ENCODE peak calls at places on chromosomes 6 and 20, in nine cellular contexts. U is ascending aorta, Y is HL-60, I is PC-9, Q is sigmoid colon, L is OCI-LY7, D is IMR-90, X is pancreas, J is fibroblast of lung. H is an unnamed sample.

GRCh38 chr6:69866351-69867074 is at the start of gene COL19A1:
- DNase-seq in X (peak), U (no peak), I (no peak), Q (peak), Y (peak), L (peak), J (no peak), D (no peak), H (no peak)

GRCh38 chr6:165820407-165820806 is 157.4 kb upstream of the PDE10A start:
- DNase-seq in U (no peak), I (no peak), X (no peak), Y (no peak), Q (no peak), D (no peak), L (no peak), J (no peak), H (no peak)

GRCh38 chr6:165850434-165851019 is 187.5 kb upstream of the PDE10A start:
- DNase-seq in D (peak), Q (peak), Y (peak), U (no peak), X (peak), L (peak), J (peak), I (no peak), H (peak)

GRCh38 chr20:17969884-17970409 is 1.1 kb downstream of the MGME1 start:
- DNase-seq in L (peak), J (peak), I (peak), Q (no peak), X (no peak), D (peak), Y (peak), U (peak), H (peak)

GRCh38 chr6:148967546-148967945 is 220.7 kb downstream of the UST start:
- DNase-seq in X (no peak), L (no peak), Q (no peak), U (no peak), Y (no peak), D (no peak), I (no peak), J (no peak), H (no peak)

GRCh38 chr20:44717986-44718385 is 2.8 kb downstream of the CCN5 start:
- DNase-seq in L (no peak), J (no peak), Q (peak), D (no peak), Y (no peak), U (no peak), X (no peak), I (no peak), H (no peak)

GRCh38 chr20:60658661-60659060 is 593.4 kb upstream of the CDH4 start:
- DNase-seq in D (no peak), I (no peak), Y (no peak), U (no peak), X (no peak), J (no peak), Q (no peak), L (no peak), H (no peak)

GRCh38 chr20:42370086-42370485 is 751.9 kb upstream of the CHD6 start:
- DNase-seq in Q (no peak), I (no peak), X (no peak), U (no peak), Y (no peak), D (no peak), L (no peak), J (no peak), H (no peak)

GRCh38 chr6:118952683-118953082 is 17.7 kb upstream of the MCM9 start:
- DNase-seq in D (no peak), J (no peak), L (no peak), I (no peak), Q (no peak), X (no peak), U (no peak), Y (no peak), H (no peak)

GRCh38 chr6:2862712-2863174 is 21.1 kb upstream of the SERPINB1 start:
- DNase-seq in L (peak), Y (no peak), J (no peak), Q (no peak), I (no peak), D (no peak), U (no peak), X (no peak), H (no peak)

GRCh38 chr6:118748311-118749062 is 97.1 kb upstream of the CEP85L start:
- DNase-seq in U (no peak), I (peak), J (peak), X (no peak), Q (no peak), L (no peak), Y (no peak), D (peak), H (no peak)

GRCh38 chr20:46031701-46032254 is 2.8 kb downstream of the SLC12A5 start:
- DNase-seq in I (no peak), L (no peak), Q (no peak), X (peak), U (no peak), J (no peak), Y (no peak), D (no peak), H (no peak)

GRCh38 chr20:44497761-44498160 is 22.1 kb downstream of the TTPAL start:
- DNase-seq in J (no peak), Q (no peak), X (no peak), U (no peak), I (no peak), L (no peak), Y (no peak), D (no peak), H (no peak)

GRCh38 chr20:53195882-53196610 is 223.9 kb downstream of the TSHZ2 start:
- DNase-seq in Q (no peak), I (no peak), Y (no peak), J (no peak), U (no peak), X (no peak), D (no peak), L (peak), H (no peak)

GRCh38 chr20:61964675-61965605 is 100.7 kb downstream of the TAF4 start:
- DNase-seq in J (no peak), U (no peak), D (no peak), Q (peak), I (no peak), L (no peak), X (peak), Y (no peak), H (no peak)

GRCh38 chr6:83215131-83216047 is 22.2 kb downstream of the RWDD2A start:
- DNase-seq in X (no peak), J (peak), U (peak), I (no peak), L (peak), D (peak), Y (peak), Q (peak), H (peak)

GRCh38 chr6:41442800-41443501 is 103.2 kb upstream of the FOXP4 start:
- DNase-seq in Y (no peak), J (peak), X (no peak), I (no peak), Q (peak), D (peak), U (no peak), L (no peak), H (no peak)

GRCh38 chr6:168225471-168225901 is 94.1 kb downstream of the DACT2 start:
- DNase-seq in L (no peak), Q (no peak), J (no peak), Y (no peak), U (peak), X (no peak), I (no peak), D (no peak), H (no peak)

GRCh38 chr6:15026832-15027231 is 219.0 kb upstream of the JARID2 start:
- DNase-seq in Y (no peak), X (no peak), Q (no peak), I (peak), L (no peak), D (peak), U (no peak), J (peak), H (peak)

GRCh38 chr6:137870744-137871247 is 3.7 kb downstream of the TNFAIP3 start:
- DNase-seq in J (no peak), L (peak), Q (no peak), D (peak), Y (peak), I (no peak), U (no peak), X (no peak), H (no peak)

GRCh38 chr6:53192590-53193232 is 44.1 kb upstream of the GCM1 start:
- DNase-seq in U (no peak), Y (no peak), D (no peak), L (no peak), I (no peak), J (no peak), X (no peak), Q (no peak), H (no peak)

GRCh38 chr6:53673138-53673801 is 7.7 kb upstream of the KLHL31 start:
- DNase-seq in J (peak), Y (no peak), U (no peak), I (peak), X (no peak), D (peak), Q (no peak), L (no peak), H (peak)

GRCh38 chr6:13239530-13240455 is 88.5 kb downstream of the TBC1D7 start:
- DNase-seq in I (no peak), U (no peak), Y (no peak), L (no peak), Q (no peak), J (peak), D (peak), X (no peak), H (no peak)

GRCh38 chr6:139776051-139776450 is 401.6 kb upstream of the CITED2 start:
- DNase-seq in Y (no peak), U (no peak), D (no peak), X (no peak), L (no peak), J (no peak), Q (no peak), I (no peak), H (no peak)

GRCh38 chr6:119445666-119446622 is 96.4 kb upstream of the MAN1A1 start:
- DNase-seq in I (peak), Q (no peak), X (no peak), J (peak), D (peak), U (no peak), Y (no peak), L (no peak), H (peak)

GRCh38 chr6:39218868-39219567 is 10.3 kb downstream of the KCNK5 start:
- DNase-seq in Y (peak), X (no peak), J (peak), D (no peak), I (no peak), L (peak), Q (no peak), U (no peak), H (peak)

GRCh38 chr6:167163476-167164011 is 5.8 kb upstream of the GPR31 start:
- DNase-seq in I (no peak), U (no peak), L (no peak), D (no peak), Y (no peak), J (no peak), Q (no peak), X (no peak), H (no peak)

GRCh38 chr6:126804255-126805064 is 314.0 kb upstream of the RSPO3 start:
- DNase-seq in Q (no peak), X (no peak), J (peak), I (no peak), Y (peak), D (peak), U (no peak), L (peak), H (peak)

GRCh38 chr20:15811951-15812350 is 761.3 kb downstream of the KIF16B start:
- DNase-seq in X (no peak), D (no peak), L (no peak), Q (no peak), Y (no peak), J (no peak), U (no peak), I (no peak), H (no peak)

GRCh38 chr6:14804444-14805210 is 441.2 kb upstream of the JARID2 start:
- DNase-seq in X (peak), I (no peak), J (peak), L (no peak), D (peak), Y (no peak), Q (peak), U (no peak), H (peak)

GRCh38 chr6:422423-423061 is 31.0 kb downstream of the IRF4 start:
- DNase-seq in Q (no peak), L (no peak), Y (peak), U (no peak), D (peak), I (peak), X (no peak), J (peak), H (peak)

GRCh38 chr6:7108964-7109836 is 1.4 kb downstream of the RREB1 start:
- DNase-seq in J (peak), D (peak), I (no peak), Q (peak), Y (peak), U (peak), X (peak), L (peak), H (peak)

GRCh38 chr6:139153876-139154275 is 19.0 kb downstream of the HECA start:
- DNase-seq in Q (no peak), D (peak), I (no peak), U (no peak), Y (no peak), L (no peak), X (no peak), J (peak), H (peak)

GRCh38 chr20:34362502-34363061 is 491 bp upstream of the ITCH start:
- DNase-seq in I (no peak), U (no peak), J (no peak), Q (no peak), L (peak), D (no peak), Y (no peak), X (no peak), H (no peak)
- H3K4me3 ChIP-seq in I (peak), U (peak), J (no peak), Q (peak), L (peak), D (no peak), Y (no peak), X (peak), H (peak)

GRCh38 chr20:63368151-63368550 is 7.0 kb upstream of the CHRNA4 start:
- DNase-seq in J (no peak), U (no peak), I (no peak), Q (no peak), Y (no peak), L (no peak), X (peak), D (no peak), H (no peak)

GRCh38 chr20:63370623-63371176 is 9.6 kb upstream of the CHRNA4 start:
- DNase-seq in U (no peak), J (no peak), D (no peak), I (no peak), Q (no peak), Y (no peak), L (no peak), X (peak), H (no peak)

GRCh38 chr20:63369024-63369530 is 7.9 kb upstream of the CHRNA4 start:
- DNase-seq in I (no peak), Q (no peak), U (no peak), X (no peak), D (no peak), J (no peak), Y (no peak), L (no peak), H (no peak)

GRCh38 chr20:63371346-63371865 is 10.3 kb upstream of the CHRNA4 start:
- DNase-seq in I (no peak), D (no peak), X (peak), J (no peak), Y (no peak), L (no peak), Q (no peak), U (no peak), H (no peak)

GRCh38 chr20:63369724-63370622 is 8.8 kb upstream of the CHRNA4 start:
- DNase-seq in U (no peak), X (peak), I (no peak), L (no peak), Q (no peak), J (no peak), Y (no peak), D (no peak), H (no peak)
- TF ChIP-seq CTCF in U (no peak), X (no peak), I (no peak), L (peak), Q (no peak), J (no peak), Y (no peak), D (no peak), H (no peak)

GRCh38 chr6:56661298-56661697 is 18.6 kb upstream of the DST start:
- DNase-seq in Y (peak), Q (no peak), I (no peak), J (no peak), U (no peak), X (no peak), D (no peak), L (no peak), H (no peak)

GRCh38 chr6:56660374-56660730 is 17.7 kb upstream of the DST start:
- DNase-seq in D (peak), J (no peak), U (no peak), Y (no peak), L (no peak), X (no peak), I (no peak), Q (no peak), H (no peak)

GRCh38 chr6:56659721-56660373 is 17.2 kb upstream of the DST start:
- DNase-seq in Q (no peak), I (no peak), X (no peak), J (no peak), U (no peak), L (no peak), D (no peak), Y (no peak), H (no peak)

GRCh38 chr6:56664007-56664406 is 21.3 kb upstream of the DST start:
- DNase-seq in X (no peak), U (no peak), D (no peak), J (no peak), I (no peak), Y (no peak), Q (no peak), L (no peak), H (no peak)

DNA sequence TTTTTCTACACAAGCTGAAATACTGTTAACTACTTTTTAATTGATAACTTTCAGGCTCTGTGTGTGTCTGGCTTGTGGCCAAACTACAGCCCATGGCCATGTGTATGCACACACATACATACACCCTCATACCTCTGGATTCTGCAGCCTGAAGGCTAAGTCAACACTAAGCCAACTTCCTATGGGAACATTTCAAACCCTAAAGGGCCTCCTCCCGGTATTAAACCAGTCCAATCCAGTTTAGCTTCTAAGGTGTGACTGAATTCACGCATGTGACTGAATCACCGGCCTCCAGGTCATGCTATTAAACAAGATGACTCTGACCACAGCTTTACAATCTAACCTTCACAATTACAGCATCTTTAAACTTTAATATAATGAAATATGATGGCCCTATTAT is 20.7 kb upstream of the DST start:
- DNase-seq in Y (no peak), D (no peak), I (peak), U (no peak), Q (no peak), X (no peak), L (no peak), J (no peak), H (no peak)
- H3K27ac ChIP-seq in Y (no peak), D (no peak), I (no peak), U (no peak), Q (no peak), X (no peak), L (no peak), J (no peak), H (no peak)

GRCh38 chr20:13009682-13010406 is 1.1 kb downstream of the SPTLC3 start:
- DNase-seq in U (peak), J (peak), Y (peak), D (peak), L (peak), Q (peak), I (peak), X (no peak), H (peak)

GRCh38 chr20:13007596-13007995 is 1.2 kb upstream of the SPTLC3 start:
- DNase-seq in Y (no peak), I (no peak), U (no peak), Q (no peak), J (no peak), X (no peak), D (no peak), L (no peak), H (no peak)

GRCh38 chr20:13012886-13013285 is 4.1 kb downstream of the SPTLC3 start:
- DNase-seq in U (no peak), I (no peak), D (no peak), L (no peak), Q (no peak), J (no peak), Y (no peak), X (no peak), H (no peak)

GRCh38 chr20:13006825-13007224 is 1.9 kb upstream of the SPTLC3 start:
- DNase-seq in J (peak), D (peak), U (no peak), Y (no peak), I (no peak), L (no peak), Q (no peak), X (no peak), H (peak)

DNA sequence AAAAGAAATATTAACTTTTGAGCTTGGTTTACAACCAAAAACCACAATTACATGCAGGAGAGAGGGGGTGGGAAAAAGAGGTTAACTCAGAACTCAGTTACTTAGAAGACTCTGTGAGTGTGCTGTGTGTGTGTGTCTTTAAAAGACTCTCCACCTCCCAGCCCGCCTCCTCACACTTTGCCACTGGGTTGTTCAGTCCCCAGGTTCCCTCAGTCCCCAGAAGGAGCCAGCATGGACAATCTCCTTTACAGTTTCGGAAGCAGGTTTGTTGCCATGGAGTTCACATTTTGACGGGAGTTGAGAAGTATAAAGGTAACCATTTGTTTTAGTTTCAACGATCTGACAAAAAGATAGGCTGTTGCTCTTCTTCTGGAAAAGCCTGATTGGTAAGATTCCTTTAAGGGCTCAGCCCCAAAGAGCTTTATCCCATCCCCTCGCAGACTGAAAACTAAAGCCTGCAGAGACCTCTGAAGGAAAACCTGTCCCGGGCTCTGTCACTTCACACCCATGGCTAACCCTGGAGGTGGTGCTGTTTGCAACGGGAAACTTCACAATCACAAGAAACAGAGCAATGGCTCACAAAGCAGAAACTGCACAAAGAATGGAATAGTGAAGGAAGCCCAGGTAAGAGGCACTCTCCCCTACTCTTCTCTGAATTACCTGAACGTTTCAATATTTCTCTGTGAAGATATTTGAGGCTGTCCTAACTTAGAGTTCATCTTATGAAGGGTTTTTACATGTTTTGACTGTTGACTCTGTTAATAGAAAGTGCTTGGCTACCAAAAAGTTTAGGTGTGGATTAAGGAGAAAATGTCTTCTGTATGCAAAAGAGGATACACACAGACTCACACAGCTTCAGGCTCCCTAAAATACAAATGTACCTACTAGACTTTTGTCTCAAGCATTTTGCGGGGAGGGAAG is at the start of gene SPTLC3:
- DNase-seq in X (peak), J (peak), Y (no peak), I (peak), Q (peak), L (peak), D (peak), U (peak), H (peak)
- H3K4me3 ChIP-seq in X (peak), J (peak), Y (no peak), I (peak), Q (peak), L (no peak), D (peak), U (peak), H (peak)

GRCh38 chr20:48739395-48740268 is 88.2 kb downstream of the PREX1 start:
- DNase-seq in X (no peak), D (no peak), Y (peak), L (no peak), J (no peak), I (no peak), U (no peak), Q (no peak), H (no peak)

GRCh38 chr20:48736636-48737035 is 91.2 kb downstream of the PREX1 start:
- DNase-seq in X (no peak), L (no peak), I (no peak), D (no peak), J (no peak), Y (peak), Q (peak), U (no peak), H (no peak)

GRCh38 chr20:48737463-48738093 is 90.2 kb downstream of the PREX1 start:
- DNase-seq in X (no peak), Q (no peak), U (no peak), D (no peak), Y (no peak), J (no peak), L (no peak), I (no peak), H (no peak)

GRCh38 chr20:48738399-48739304 is 89.1 kb downstream of the PREX1 start:
- DNase-seq in U (no peak), L (peak), Y (peak), D (no peak), I (no peak), J (no peak), X (no peak), Q (peak), H (no peak)

GRCh38 chr20:48738094-48738398 is 89.8 kb downstream of the PREX1 start:
- DNase-seq in D (no peak), Q (no peak), X (no peak), L (no peak), J (no peak), Y (no peak), I (no peak), U (no peak), H (no peak)
- TF ChIP-seq CTCF in D (no peak), Q (no peak), X (no peak), L (no peak), J (no peak), Y (no peak), I (no peak), U (no peak), H (no peak)

H was measured in brain microvascular endothelial cell.